ENCODE peak calls at places on chromosomes 2 and 18, in six cellular contexts. W is neuronal stem cell, Z is H1, Q is IMR-90, B is H9, D is mesenchymal stem cell. E is an unnamed sample.

GRCh38 chr2:164967781-164968228 is 12.5 kb upstream of the SLC38A11 start:
- DNase-seq in Z (no peak), Q (peak; percentile 99), B (no peak), W (no peak), D (peak; percentile 89), E (peak; percentile 91)

GRCh38 chr2:27409321-27410073 is at the start of gene PPM1G:
- DNase-seq in W (peak; percentile 92), Z (peak; percentile 99), B (peak; percentile 97), D (peak; percentile 93), Q (peak; percentile 88), E (peak; percentile 98)

GRCh38 chr2:118112771-118113334 is 24.6 kb downstream of the INSIG2 start:
- DNase-seq in D (peak; percentile 72), B (no peak), Q (peak; percentile 71), W (no peak), Z (no peak), E (peak; percentile 70)

GRCh38 chr2:47321411-47322031 is 81.4 kb upstream of the MSH2 start:
- DNase-seq in Q (peak; percentile 62), Z (no peak), W (no peak), D (peak; percentile 28), B (no peak), E (no peak)

GRCh38 chr18:76491436-76491800 is 3.6 kb downstream of the ZNF516 start:
- DNase-seq in W (peak; percentile 59), Z (no peak), Q (peak; percentile 68), B (peak; percentile 85), D (peak; percentile 72), E (no peak)

GRCh38 chr2:55958756-55959155 is 35.2 kb upstream of the EFEMP1 start:
- DNase-seq in D (no peak), Q (no peak), Z (no peak), B (no peak), W (no peak), E (peak; percentile 57)

GRCh38 chr18:25099838-25100393 is 252.1 kb downstream of the ZNF521 start:
- DNase-seq in D (peak; percentile 70), Q (peak; percentile 40), Z (no peak), B (no peak), W (no peak), E (no peak)

GRCh38 chr2:143426296-143426695 is 297.1 kb downstream of the ARHGAP15 start:
- DNase-seq in W (no peak), B (no peak), Q (peak; percentile 95), Z (no peak), D (peak; percentile 63), E (no peak)

GRCh38 chr2:207240649-207241048 is 74.9 kb upstream of the KLF7 start:
- DNase-seq in B (no peak), Z (no peak), W (no peak), Q (no peak), D (no peak), E (no peak)

GRCh38 chr2:218022851-218023530 is 20.2 kb upstream of the TNS1 start:
- DNase-seq in Z (peak; percentile 40), D (no peak), W (no peak), B (peak; percentile 18), Q (no peak), E (no peak)

GRCh38 chr18:40235881-40236280 is 1719.2 kb upstream of the PIK3C3 start:
- DNase-seq in Z (no peak), W (peak; percentile 1), Q (no peak), D (no peak), B (no peak), E (no peak)
- H3K18ac ChIP-seq in Z (no peak overlapping the region), W (no peak overlapping the region), Q (no peak overlapping the region), D (no peak overlapping the region), B (no peak overlapping the region), E (no peak overlapping the region)

GRCh38 chr2:202681688-202682205 is 47.0 kb downstream of the FAM117B start:
- DNase-seq in Z (no peak), D (no peak), B (no peak), Q (no peak), W (no peak), E (no peak)

GRCh38 chr2:202687276-202687675 is 52.5 kb downstream of the FAM117B start:
- DNase-seq in W (no peak), Q (peak; percentile 32), Z (no peak), B (no peak), D (peak; percentile 24), E (no peak)

GRCh38 chr2:202680512-202680911 is 45.7 kb downstream of the FAM117B start:
- DNase-seq in D (no peak), Q (no peak), W (no peak), Z (no peak), B (no peak), E (no peak)

GRCh38 chr2:202679980-202680379 is 45.2 kb downstream of the FAM117B start:
- DNase-seq in W (no peak), Z (no peak), B (no peak), Q (no peak), D (no peak), E (no peak)

GRCh38 chr2:202682274-202682673 is 47.5 kb downstream of the FAM117B start:
- DNase-seq in Q (no peak), W (no peak), D (no peak), Z (no peak), B (no peak), E (no peak)
- H3K23ac ChIP-seq in Q (no peak overlapping the region), W (no peak overlapping the region), D (no peak overlapping the region), Z (no peak overlapping the region), B (no peak overlapping the region), E (no peak overlapping the region)

DNA sequence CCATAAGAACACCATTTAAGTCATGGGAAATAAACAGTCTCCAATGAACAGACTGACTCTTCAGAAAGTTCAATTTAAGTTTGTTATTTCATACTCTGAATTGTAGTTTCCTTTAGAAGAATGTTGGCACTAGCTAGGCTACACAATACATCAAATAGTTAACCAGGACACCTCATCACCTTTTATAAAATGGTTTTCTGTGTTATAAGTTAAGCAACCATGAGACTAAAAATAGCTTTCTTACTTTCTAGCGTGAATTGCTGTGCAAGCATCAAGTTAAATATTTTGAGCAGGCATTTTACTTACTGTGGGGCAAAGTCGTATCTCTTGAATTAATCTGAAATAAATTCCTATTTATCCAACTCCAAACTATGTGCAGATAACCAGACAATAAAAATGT is 1092.6 kb upstream of the SLC39A10 start:
- DNase-seq in Q (no peak), W (no peak), Z (no peak), B (no peak), D (no peak), E (no peak)
- H3K14ac ChIP-seq in Q (no peak overlapping the region), W (no peak overlapping the region), Z (no peak overlapping the region), B (no peak overlapping the region), D (no peak overlapping the region), E (no peak overlapping the region)

GRCh38 chr2:39608212-39608575 is 57.5 kb upstream of the TMEM178A start:
- DNase-seq in D (no peak), B (no peak), Z (no peak), Q (no peak), W (no peak), E (no peak)
- H3K18ac ChIP-seq in D (no peak overlapping the region), B (no peak overlapping the region), Z (no peak overlapping the region), Q (no peak overlapping the region), W (no peak overlapping the region), E (no peak overlapping the region)

E was measured in trophoblast cell.